ENCODE peak calls at places on chromosome 1, in five cellular contexts. B is SK-N-MC, R is transverse colon, C is spleen, T is sigmoid colon. Y is an unnamed sample.

GRCh38 chr1:218846166-218846565 is 327.5 kb upstream of the LYPLAL1 start:
- DNase-seq in B (no peak), R (no peak), T (no peak), C (no peak), Y (no peak)

GRCh38 chr1:9728451-9729295 is 77.1 kb downstream of the PIK3CD start:
- DNase-seq in B (no peak), R (no peak), T (no peak), C (peak; percentile 74), Y (no peak)

GRCh38 chr1:100438789-100439188 is 86.5 kb downstream of the CDC14A start:
- DNase-seq in B (no peak), R (no peak), T (no peak), C (no peak), Y (no peak)

GRCh38 chr1:18927654-18928272 is 25.4 kb upstream of the ALDH4A1 start:
- DNase-seq in C (no peak), B (no peak), T (no peak), R (no peak), Y (no peak)

GRCh38 chr1:211752951-211753486 is 77.5 kb downstream of the LPGAT1 start:
- DNase-seq in T (no peak), C (no peak), R (no peak), B (no peak), Y (no peak)

GRCh38 chr1:172883387-172883791 is 167.4 kb downstream of the TNFSF18 start:
- DNase-seq in T (no peak), B (no peak), C (no peak), R (no peak), Y (no peak)

GRCh38 chr1:61287734-61288133 is 205.4 kb downstream of the NFIA start:
- DNase-seq in B (no peak), T (no peak), C (no peak), R (no peak), Y (no peak)

GRCh38 chr1:44002606-44003157 is 11.3 kb downstream of the CCDC24 start:
- DNase-seq in B (no peak), R (no peak), T (no peak), C (no peak), Y (no peak)

GRCh38 chr1:93506140-93506539 is 58.2 kb downstream of the FNBP1L start:
- DNase-seq in C (no peak), R (no peak), T (no peak), B (no peak), Y (no peak)

GRCh38 chr1:245961137-245961540 is 545.9 kb downstream of the SMYD3 start:
- DNase-seq in T (no peak), B (no peak), R (no peak), C (no peak), Y (no peak)

GRCh38 chr1:52662645-52663313 is 29.8 kb downstream of the SHISAL2A start:
- DNase-seq in T (no peak), C (no peak), B (no peak), R (no peak), Y (no peak)

GRCh38 chr1:211738709-211739301 is 63.4 kb upstream of the NEK2 start:
- DNase-seq in R (no peak), B (no peak), T (no peak), C (peak; percentile 86), Y (no peak)

GRCh38 chr1:25031966-25032667 is 102.0 kb upstream of the RUNX3 start:
- DNase-seq in R (peak; percentile 62), T (peak; percentile 76), C (peak; percentile 84), B (peak; percentile 94), Y (no peak)

GRCh38 chr1:207988326-207989005 is 77.5 kb upstream of the CD34 start:
- DNase-seq in R (no peak), T (no peak), C (no peak), B (no peak), Y (no peak)

GRCh38 chr1:241551759-241552638 is 19.8 kb downstream of the KMO start:
- DNase-seq in R (peak; percentile 34), C (peak; percentile 88), T (peak; percentile 68), B (no peak), Y (no peak)

GRCh38 chr1:94629259-94630181 is 88.0 kb upstream of the F3 start:
- DNase-seq in T (no peak), C (no peak), B (no peak), R (no peak), Y (no peak)

GRCh38 chr1:210377934-210378333 is 49.2 kb downstream of the HHAT start:
- DNase-seq in R (no peak), B (no peak), C (no peak), T (no peak), Y (no peak)

GRCh38 chr1:214276786-214277185 is 4.2 kb upstream of the SMYD2 start:
- DNase-seq in C (no peak), T (no peak), B (no peak), R (no peak), Y (no peak)

GRCh38 chr1:178341218-178341956 is 155.4 kb downstream of the CLEC20A start:
- DNase-seq in R (peak; percentile 82), C (no peak), T (no peak), B (no peak), Y (no peak)

GRCh38 chr1:201709564-201710295 is 119.2 kb upstream of the IPO9 start:
- DNase-seq in B (no peak), R (peak; percentile 77), C (peak; percentile 89), T (peak; percentile 90), Y (peak; percentile 69)

GRCh38 chr1:224273651-224274050 is 56.3 kb downstream of the NVL start:
- DNase-seq in B (no peak), C (no peak), T (no peak), R (peak; percentile 25), Y (no peak)

GRCh38 chr1:9291914-9292360 is 757 bp upstream of the SPSB1 start:
- DNase-seq in R (peak; percentile 87), T (peak; percentile 83), C (no peak), B (no peak), Y (no peak)

GRCh38 chr1:240491156-240491555 is 120.8 kb downstream of the GREM2 start:
- DNase-seq in T (no peak), B (no peak), R (no peak), C (no peak), Y (no peak)

GRCh38 chr1:227764019-227764391 is 28.8 kb downstream of the SNAP47 start:
- DNase-seq in R (no peak), C (no peak), T (no peak), B (no peak), Y (no peak)

GRCh38 chr1:23963617-23964234 is 4.1 kb downstream of the PNRC2 start:
- DNase-seq in B (no peak), R (no peak), C (no peak), T (no peak), Y (no peak)
- TF ChIP-seq POLR2AphosphoS5 in B (peak; percentile 65), R (no peak), C (no peak), T (no peak), Y (peak; percentile 73)

DNA sequence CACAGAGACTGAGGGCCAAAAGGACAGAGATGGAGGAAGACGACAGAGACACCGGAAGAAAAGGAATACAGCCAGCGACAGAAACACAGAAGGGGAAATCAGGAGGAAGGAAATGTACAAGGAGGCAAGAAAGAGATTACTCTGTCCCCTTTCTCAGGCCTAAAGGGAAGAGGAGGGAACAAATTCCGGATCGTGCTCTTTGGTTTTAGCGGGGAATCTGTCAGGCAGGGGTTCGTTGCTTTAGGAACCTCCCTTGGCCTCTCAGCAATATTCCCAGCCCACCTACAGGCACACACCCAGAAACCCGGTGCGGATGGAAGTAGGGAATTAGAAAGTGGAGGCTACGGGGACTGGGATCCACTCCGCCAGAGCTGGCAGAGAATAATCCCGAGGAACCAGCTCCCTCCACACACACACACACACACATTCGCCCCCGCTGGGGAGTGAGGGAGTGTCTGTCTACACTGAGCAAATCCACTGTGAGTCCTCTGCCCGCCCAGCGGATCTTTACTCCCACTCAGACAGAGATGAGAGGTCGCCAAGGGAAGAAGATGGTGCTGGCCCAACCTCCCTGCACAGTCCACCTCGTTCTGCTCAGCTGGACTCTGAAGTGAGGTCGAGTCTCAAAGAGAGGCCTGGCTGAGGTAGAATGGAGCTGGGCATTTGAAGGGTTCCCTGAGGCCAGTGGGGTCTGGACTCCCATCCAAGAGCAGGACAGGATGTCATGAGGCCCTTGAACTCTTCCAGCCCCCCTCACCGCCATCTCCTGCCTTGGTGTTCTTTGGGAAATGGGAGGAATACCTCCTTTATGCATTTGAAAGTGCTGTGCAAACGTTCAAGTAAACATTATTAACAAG is 5.7 kb downstream of the TAL1 start:
- DNase-seq in C (no peak), B (no peak), R (no peak), T (no peak), Y (no peak)
- TF ChIP-seq POLR2AphosphoS5 in C (no peak), B (no peak), R (no peak), T (no peak), Y (no peak)

GRCh38 chr1:187411118-187411517 is 582.4 kb downstream of the PLA2G4A start:
- DNase-seq in B (no peak), C (no peak), R (no peak), T (no peak), Y (no peak)

GRCh38 chr1:187413770-187414169 is 585.0 kb downstream of the PLA2G4A start:
- DNase-seq in C (no peak), R (no peak), B (no peak), T (no peak), Y (no peak)

GRCh38 chr1:187409341-187409740 is 580.6 kb downstream of the PLA2G4A start:
- DNase-seq in T (no peak), B (no peak), R (no peak), C (no peak), Y (no peak)

GRCh38 chr1:187408217-187409004 is 579.7 kb downstream of the PLA2G4A start:
- DNase-seq in C (no peak), B (no peak), T (no peak), R (no peak), Y (no peak)
- TF ChIP-seq POLR2AphosphoS5 in C (no peak), B (no peak), T (no peak), R (no peak), Y (no peak)

DNA sequence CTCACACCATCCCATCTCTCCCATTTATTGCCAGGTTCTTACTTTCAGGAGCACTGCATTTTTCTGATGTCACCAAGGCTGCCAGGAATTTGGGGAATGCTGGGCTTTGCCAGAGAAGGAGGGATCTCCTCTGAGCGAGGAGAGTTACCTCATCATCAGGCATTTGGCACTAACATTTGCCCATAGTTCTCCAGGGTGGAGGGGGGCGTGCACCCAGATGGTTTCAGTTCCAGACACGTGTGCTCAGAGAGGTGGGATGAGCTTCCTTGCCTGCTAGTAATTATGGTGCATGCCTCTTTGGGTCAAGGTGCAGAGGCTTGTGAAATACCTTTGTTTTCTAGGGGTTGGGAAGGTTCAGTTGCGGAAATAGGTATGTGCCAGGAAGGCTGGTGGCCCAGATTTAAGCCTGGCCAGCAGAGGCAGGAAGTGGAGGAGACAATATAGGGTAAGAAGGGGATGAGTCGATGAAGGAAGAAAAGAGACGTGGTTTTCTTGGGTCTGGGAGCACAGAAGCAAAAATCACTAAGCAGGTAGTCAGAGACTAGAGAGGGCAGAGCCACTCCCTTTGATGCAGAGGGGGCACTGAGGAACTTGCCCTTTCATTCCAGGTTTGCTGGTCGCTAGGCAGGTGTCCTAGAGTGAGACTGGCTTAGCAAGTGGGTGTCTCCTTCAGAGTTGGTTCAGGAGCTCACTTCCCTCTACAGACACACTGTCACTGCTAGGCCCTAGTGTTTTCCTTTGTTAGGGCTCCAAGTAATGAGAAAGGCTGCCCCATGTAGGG is 7.2 kb downstream of the TUFT1 start:
- DNase-seq in C (no peak), T (peak; percentile 82), R (peak; percentile 81), B (no peak), Y (no peak)
- TF ChIP-seq POLR2AphosphoS5 in C (no peak), T (no peak), R (peak; percentile 47), B (no peak), Y (no peak)

Y was measured in GM12891.